ENCODE peak calls at places on chromosomes 5 and 9, in four cellular contexts. B, A, G and Z are unnamed samples.

GRCh38 chr9:134976403-134976802 is 58.7 kb upstream of the FCN1 start:
- DNase-seq in B (no peak), A (no peak), G (no peak), Z (no peak)

GRCh38 chr9:21415492-21416267 is 6.8 kb downstream of the IFNA8 start:
- DNase-seq in B (no peak), G (no peak), A (no peak), Z (no peak)

GRCh38 chr5:150376799-150377771 is 19.6 kb downstream of the TCOF1 start:
- DNase-seq in B (no peak), G (no peak), A (no peak), Z (no peak)

GRCh38 chr5:5342784-5343183 is 79.7 kb upstream of the ICE1 start:
- DNase-seq in B (no peak), G (no peak), A (no peak), Z (no peak)

GRCh38 chr5:133664422-133664821 is 52.1 kb upstream of the FSTL4 start:
- DNase-seq in B (peak; percentile 12), G (no peak), A (no peak), Z (no peak)

GRCh38 chr9:72954431-72955420 is 1.9 kb upstream of the ALDH1A1 start:
- DNase-seq in B (no peak), G (no peak), A (no peak), Z (no peak)

GRCh38 chr9:4762889-4763521 is 22.0 kb upstream of the AK3 start:
- DNase-seq in G (no peak), A (no peak), B (no peak), Z (no peak)

GRCh38 chr5:176547811-176548210 is 1.3 kb upstream of the CDHR2 start:
- DNase-seq in G (peak; percentile 78), B (no peak), A (no peak), Z (no peak)

GRCh38 chr5:68377733-68378132 is 162.2 kb downstream of the PIK3R1 start:
- DNase-seq in B (no peak), G (no peak), A (peak; percentile 38), Z (no peak)

GRCh38 chr5:180786398-180787005 is 16.1 kb downstream of the MGAT1 start:
- DNase-seq in G (no peak), B (no peak), A (no peak), Z (no peak)

GRCh38 chr9:30329441-30329840 is 2055.0 kb upstream of the ACO1 start:
- DNase-seq in B (no peak), G (no peak), A (no peak), Z (no peak)

GRCh38 chr5:56414056-56414455 is 180.9 kb upstream of the ANKRD55 start:
- DNase-seq in G (no peak), B (no peak), A (no peak), Z (no peak)

GRCh38 chr5:104016650-104017049 is 454.1 kb upstream of the NUDT12 start:
- DNase-seq in G (no peak), B (no peak), A (no peak), Z (no peak)

GRCh38 chr9:92607088-92607487 is 62.8 kb downstream of the IPPK start:
- DNase-seq in B (no peak), G (no peak), A (no peak), Z (no peak)

GRCh38 chr5:149497357-149497756 is 53.9 kb downstream of the CSNK1A1 start:
- DNase-seq in G (no peak), B (no peak), A (no peak), Z (peak; percentile 29)

GRCh38 chr5:179316111-179316551 is 29.1 kb downstream of the ADAMTS2 start:
- DNase-seq in A (no peak), B (no peak), G (no peak), Z (no peak)

GRCh38 chr9:128072144-128073021 is 4.4 kb downstream of the SLC25A25 start:
- DNase-seq in G (no peak), B (no peak), A (peak; percentile 87), Z (no peak)

GRCh38 chr5:88671408-88671807 is 211.6 kb downstream of the MEF2C start:
- DNase-seq in G (no peak), B (no peak), A (no peak), Z (no peak)

GRCh38 chr9:105299190-105299854 is 54.9 kb downstream of the SLC44A1 start:
- DNase-seq in G (peak; percentile 26), A (no peak), B (no peak), Z (no peak)

GRCh38 chr9:33263936-33264472 is 504 bp downstream of the BAG1 start:
- DNase-seq in G (peak; percentile 10), A (no peak), B (no peak), Z (peak; percentile 29)

GRCh38 chr9:684055-684949 is 157.2 kb upstream of the DMRT1 start:
- DNase-seq in A (no peak), G (no peak), B (no peak), Z (no peak)

GRCh38 chr5:89350684-89351083 is 467.7 kb upstream of the MEF2C start:
- DNase-seq in A (no peak), B (no peak), G (no peak), Z (no peak)

GRCh38 chr9:111393971-111394370 is 63.9 kb upstream of the OR2K2 start:
- DNase-seq in A (no peak), G (no peak), B (no peak), Z (no peak)

GRCh38 chr9:113602126-113603119 is 138.9 kb downstream of the RGS3 start:
- DNase-seq in G (peak; percentile 54), B (peak; percentile 53), A (no peak), Z (no peak)

GRCh38 chr5:122183098-122183794 is 53.9 kb downstream of the ZNF474 start:
- DNase-seq in A (no peak), B (no peak), G (no peak), Z (no peak)

GRCh38 chr5:154312571-154312970 is 122.0 kb downstream of the GALNT10 start:
- DNase-seq in A (no peak), B (no peak), G (no peak), Z (no peak)

GRCh38 chr9:31314241-31314640 is 1070.2 kb upstream of the ACO1 start:
- DNase-seq in B (no peak), A (no peak), G (no peak), Z (no peak)

GRCh38 chr9:38690574-38690973 is 29.4 kb downstream of the FAM240B start:
- DNase-seq in B (no peak), A (no peak), G (no peak), Z (no peak)

GRCh38 chr9:35110327-35110758 is 5.3 kb downstream of the ATOSB start:
- DNase-seq in B (no peak), G (no peak), A (no peak), Z (no peak)

GRCh38 chr5:94745786-94746730 is 127.6 kb downstream of the SLF1 start:
- DNase-seq in G (no peak), B (no peak), A (peak; percentile 56), Z (no peak)

GRCh38 chr5:59367791-59368394 is 525.6 kb downstream of the PDE4D start:
- DNase-seq in G (peak; percentile 30), B (peak; percentile 36), A (no peak), Z (peak; percentile 30)

GRCh38 chr5:40416098-40416497 is 263.6 kb upstream of the PTGER4 start:
- DNase-seq in A (no peak), G (no peak), B (no peak), Z (no peak)

GRCh38 chr5:178465861-178466288 is 124.3 kb downstream of the COL23A1 start:
- DNase-seq in G (no peak), A (no peak), B (no peak), Z (no peak)

GRCh38 chr5:171127314-171127713 is 181.7 kb upstream of the TLX3 start:
- DNase-seq in B (no peak), A (no peak), G (no peak), Z (no peak)

GRCh38 chr5:159451197-159452052 is 121.1 kb upstream of the IL12B start:
- DNase-seq in B (peak; percentile 46), G (no peak), A (no peak), Z (no peak)
- TF ChIP-seq JUND in B (peak; percentile 51), G (no peak), A (no peak), Z (no peak)

DNA sequence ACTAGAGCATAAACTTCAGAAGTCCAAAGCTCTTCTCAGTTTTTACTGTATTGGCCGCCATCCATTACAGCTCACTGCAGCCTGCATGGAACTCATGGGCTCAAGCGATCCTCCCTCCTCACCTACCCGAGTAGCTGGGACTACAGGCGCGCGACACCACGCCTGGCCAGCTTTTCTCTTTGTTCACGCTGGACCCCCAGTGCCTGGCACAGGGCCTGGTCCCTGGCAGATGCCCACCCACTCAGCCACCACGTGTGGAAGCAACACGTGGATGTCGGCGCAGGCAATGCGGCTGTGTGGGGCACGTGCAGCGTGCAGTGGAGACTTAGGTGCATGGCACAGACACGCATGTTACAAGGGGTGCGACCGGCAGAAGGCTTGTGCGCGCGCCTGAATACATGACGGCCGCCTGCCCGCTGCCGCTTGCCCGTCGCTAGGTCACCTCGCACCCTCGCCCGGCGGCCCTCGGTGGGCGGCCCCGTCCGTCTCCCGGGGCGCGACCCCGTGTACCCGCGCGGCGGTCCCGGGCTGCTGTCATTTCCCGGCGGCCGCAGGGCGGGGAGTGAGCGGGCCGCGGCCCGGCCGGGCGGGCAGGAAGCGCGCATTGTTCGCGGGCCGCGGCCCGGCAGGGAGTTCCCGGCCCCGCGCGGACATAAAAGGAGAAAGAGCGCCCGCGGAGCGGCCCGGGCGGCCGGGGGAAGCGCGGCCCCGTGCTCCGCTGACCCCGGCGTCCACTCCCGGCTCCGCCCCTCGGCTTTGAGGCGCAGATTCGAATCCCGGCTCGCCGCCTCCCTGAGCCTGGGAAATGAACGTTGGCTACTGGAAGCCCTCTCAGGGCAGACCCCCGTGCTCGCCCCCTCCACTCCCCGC is 24.1 kb upstream of the PTGS1 start:
- DNase-seq in G (peak; percentile 7), A (no peak), B (no peak), Z (peak; percentile 51)
- TF ChIP-seq JUND in G (peak; percentile 19), A (no peak), B (no peak), Z (no peak)

GRCh38 chr5:168746893-168747640 is 167.9 kb upstream of the PANK3 start:
- DNase-seq in A (no peak), B (no peak), G (no peak), Z (no peak)
- TF ChIP-seq JUND in A (no peak), B (no peak), G (no peak), Z (no peak)

GRCh38 chr5:151469992-151470391 is 22.6 kb downstream of the SLC36A1 start:
- DNase-seq in A (no peak), G (no peak), B (no peak), Z (no peak)
- TF ChIP-seq JUND in A (no peak), G (no peak), B (no peak), Z (no peak)

GRCh38 chr9:115170674-115171073 is 52.7 kb upstream of the TNC start:
- DNase-seq in A (no peak), B (peak; percentile 48), G (no peak), Z (no peak)

GRCh38 chr9:115165233-115165632 is 47.3 kb upstream of the TNC start:
- DNase-seq in B (no peak), A (no peak), G (no peak), Z (no peak)

GRCh38 chr9:115169003-115169402 is 51.0 kb upstream of the TNC start:
- DNase-seq in B (no peak), G (no peak), A (no peak), Z (no peak)

GRCh38 chr9:115164511-115164974 is 46.6 kb upstream of the TNC start:
- DNase-seq in G (peak; percentile 2), A (no peak), B (peak; percentile 94), Z (no peak)

DNA sequence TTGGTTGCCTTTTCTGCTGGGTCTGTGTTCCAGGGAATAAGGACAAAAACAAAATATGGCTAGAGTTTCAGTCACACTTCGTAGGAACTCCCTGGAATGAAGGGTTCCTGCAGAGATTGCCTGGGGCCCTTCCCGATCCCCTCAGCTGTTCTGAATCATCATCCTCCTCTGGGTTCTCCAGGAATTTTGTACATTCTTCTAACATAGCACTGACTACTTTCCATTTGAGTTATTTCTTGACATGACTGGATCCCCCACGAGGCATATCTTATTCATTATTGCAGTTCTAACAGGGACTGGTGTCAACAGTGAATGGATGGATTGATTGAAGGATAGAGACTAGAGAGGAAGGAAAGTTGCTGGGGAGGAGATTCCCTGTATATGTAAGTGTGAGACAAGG is 49.2 kb upstream of the TNC start:
- DNase-seq in G (no peak), A (no peak), B (no peak), Z (no peak)
- TF ChIP-seq JUND in G (no peak), A (no peak), B (no peak), Z (no peak)